ENCODE peak calls at places on chromosome 14, in nine cellular contexts. B is M059J; M is activated T-cell treated with anti-CD3 and anti-CD28 coated beads, Interleukin-2, amount 50 U/mL, for 72 hours; D is COR-L47; A is heart left ventricle; R is effector memory CD4-positive, alpha-beta T cell; E is GM20000; V is cardiac muscle cell; H is caudate nucleus. S is an unnamed sample.

GRCh38 chr14:74945261-74945851 is 10.0 kb downstream of the PGF start:
- DNase-seq in H (no peak), M (peak), R (no peak), A (no peak), V (peak), E (no peak), B (peak), D (peak), S (no peak)

GRCh38 chr14:95040723-95041476 is 116.4 kb downstream of the DICER1 start:
- DNase-seq in H (no peak), A (no peak), R (no peak), D (no peak), E (no peak), B (peak), M (no peak), V (no peak), S (no peak)

GRCh38 chr14:75497191-75497590 is 25.1 kb upstream of the BATF start:
- DNase-seq in D (no peak), R (no peak), M (peak), A (no peak), B (no peak), H (no peak), E (peak), V (no peak), S (no peak)

GRCh38 chr14:102928412-102929348 is 6.2 kb downstream of the AMN start:
- DNase-seq in E (peak), M (peak), A (peak), D (peak), B (no peak), H (no peak), R (peak), V (peak), S (peak)

GRCh38 chr14:72444701-72445100 is 449.2 kb downstream of the DPF3 start:
- DNase-seq in E (no peak), M (no peak), D (peak), H (no peak), V (no peak), R (no peak), B (peak), A (no peak), S (no peak)

GRCh38 chr14:73739899-73740685 is 25.9 kb upstream of the PNMA1 start:
- DNase-seq in E (no peak), B (no peak), V (no peak), M (no peak), R (no peak), H (no peak), A (no peak), D (no peak), S (no peak)

GRCh38 chr14:96852823-96853422 is 55.7 kb downstream of the VRK1 start:
- DNase-seq in M (no peak), V (peak), A (no peak), E (peak), H (no peak), B (peak), D (no peak), R (no peak), S (no peak)

GRCh38 chr14:74275265-74275841 is 27.4 kb downstream of the ABCD4 start:
- DNase-seq in A (no peak), R (no peak), M (no peak), H (no peak), B (peak), E (no peak), D (no peak), V (peak), S (no peak)

GRCh38 chr14:92297818-92298595 is 25.0 kb upstream of the SLC24A4 start:
- DNase-seq in M (no peak), A (no peak), B (no peak), H (no peak), V (no peak), E (no peak), D (no peak), R (no peak), S (no peak)

S was measured in T-helper 22 cell.